ENCODE peak calls at places on chromosome 6, in four cellular contexts. One of them, this sample, is unnamed.

GRCh38 chr6:100595456-100595855 is 130.7 kb upstream of the SIM1 start:
- DNase-seq in astrocyte of the cerebellum: no peak
- DNase-seq in effector memory CD4-positive, alpha-beta T cell: no peak
- DNase-seq in heart right ventricle: no peak
- DNase-seq in this sample: no peak

GRCh38 chr6:131383421-131384411 is 189.3 kb upstream of the ARG1 start:
- DNase-seq in astrocyte of the cerebellum: no peak
- DNase-seq in effector memory CD4-positive, alpha-beta T cell: no peak
- DNase-seq in heart right ventricle: no peak
- DNase-seq in this sample: no peak

GRCh38 chr6:158999154-158999668 is 791 bp downstream of the RSPH3 start:
- DNase-seq in astrocyte of the cerebellum: no peak
- DNase-seq in effector memory CD4-positive, alpha-beta T cell: no peak
- DNase-seq in heart right ventricle: no peak
- DNase-seq in this sample: no peak

GRCh38 chr6:127869183-127869582 is 31.7 kb downstream of the THEMIS start:
- DNase-seq in astrocyte of the cerebellum: no peak
- DNase-seq in effector memory CD4-positive, alpha-beta T cell: no peak
- DNase-seq in heart right ventricle: no peak
- DNase-seq in this sample: no peak

GRCh38 chr6:169292340-169293124 is 38.9 kb upstream of the THBS2 start:
- DNase-seq in astrocyte of the cerebellum: peak
- DNase-seq in effector memory CD4-positive, alpha-beta T cell: no peak
- DNase-seq in heart right ventricle: no peak
- DNase-seq in this sample: peak

GRCh38 chr6:95576218-95576617 is 1.1 kb upstream of the MANEA start:
- DNase-seq in astrocyte of the cerebellum: no peak
- DNase-seq in effector memory CD4-positive, alpha-beta T cell: no peak
- DNase-seq in heart right ventricle: no peak
- DNase-seq in this sample: no peak

GRCh38 chr6:161313940-161314509 is 40.2 kb upstream of the AGPAT4 start:
- DNase-seq in astrocyte of the cerebellum: no peak
- DNase-seq in effector memory CD4-positive, alpha-beta T cell: no peak
- DNase-seq in heart right ventricle: no peak
- DNase-seq in this sample: no peak

GRCh38 chr6:4470698-4471210 is 305.4 kb upstream of the CDYL start:
- DNase-seq in astrocyte of the cerebellum: no peak
- DNase-seq in effector memory CD4-positive, alpha-beta T cell: no peak
- DNase-seq in heart right ventricle: no peak
- DNase-seq in this sample: no peak

GRCh38 chr6:107132330-107132954 is 17.1 kb upstream of the BEND3 start:
- DNase-seq in astrocyte of the cerebellum: no peak
- DNase-seq in effector memory CD4-positive, alpha-beta T cell: no peak
- DNase-seq in heart right ventricle: no peak
- DNase-seq in this sample: peak

GRCh38 chr6:108760158-108761050 is 87.8 kb upstream of the ARMC2 start:
- DNase-seq in astrocyte of the cerebellum: peak
- DNase-seq in effector memory CD4-positive, alpha-beta T cell: no peak
- DNase-seq in heart right ventricle: peak
- DNase-seq in this sample: no peak

GRCh38 chr6:98633886-98634285 is 200.5 kb upstream of the POU3F2 start:
- DNase-seq in astrocyte of the cerebellum: no peak
- DNase-seq in effector memory CD4-positive, alpha-beta T cell: no peak
- DNase-seq in heart right ventricle: no peak
- DNase-seq in this sample: no peak

GRCh38 chr6:127031511-127031910 is 87.0 kb upstream of the RSPO3 start:
- DNase-seq in astrocyte of the cerebellum: no peak
- DNase-seq in effector memory CD4-positive, alpha-beta T cell: no peak
- DNase-seq in heart right ventricle: no peak
- DNase-seq in this sample: no peak

GRCh38 chr6:36852481-36853147 is 13.4 kb upstream of the CPNE5 start:
- DNase-seq in astrocyte of the cerebellum: no peak
- DNase-seq in effector memory CD4-positive, alpha-beta T cell: no peak
- DNase-seq in heart right ventricle: no peak
- DNase-seq in this sample: no peak

GRCh38 chr6:5478380-5478779 is 217.1 kb downstream of the FARS2 start:
- DNase-seq in astrocyte of the cerebellum: no peak
- DNase-seq in effector memory CD4-positive, alpha-beta T cell: no peak
- DNase-seq in heart right ventricle: no peak
- DNase-seq in this sample: no peak

GRCh38 chr6:108589244-108589730 is 28.6 kb downstream of the FOXO3 start:
- DNase-seq in astrocyte of the cerebellum: no peak
- DNase-seq in effector memory CD4-positive, alpha-beta T cell: no peak
- DNase-seq in heart right ventricle: peak
- DNase-seq in this sample: peak

GRCh38 chr6:148027201-148027600 is 315.4 kb upstream of the SASH1 start:
- DNase-seq in astrocyte of the cerebellum: no peak
- DNase-seq in effector memory CD4-positive, alpha-beta T cell: no peak
- DNase-seq in heart right ventricle: no peak
- DNase-seq in this sample: no peak

GRCh38 chr6:87660226-87660886 is 41.7 kb downstream of the AKIRIN2 start:
- DNase-seq in astrocyte of the cerebellum: no peak
- DNase-seq in effector memory CD4-positive, alpha-beta T cell: no peak
- DNase-seq in heart right ventricle: no peak
- DNase-seq in this sample: no peak

GRCh38 chr6:14616611-14617010 is 499.0 kb downstream of the CD83 start:
- DNase-seq in astrocyte of the cerebellum: no peak
- DNase-seq in effector memory CD4-positive, alpha-beta T cell: no peak
- DNase-seq in heart right ventricle: no peak
- DNase-seq in this sample: no peak

GRCh38 chr6:48117246-48117645 is 6.2 kb upstream of the PTCHD4 start:
- DNase-seq in astrocyte of the cerebellum: no peak
- DNase-seq in effector memory CD4-positive, alpha-beta T cell: no peak
- DNase-seq in heart right ventricle: no peak
- DNase-seq in this sample: no peak

GRCh38 chr6:111417946-111418345 is 65.1 kb downstream of the REV3L start:
- DNase-seq in astrocyte of the cerebellum: no peak
- DNase-seq in effector memory CD4-positive, alpha-beta T cell: no peak
- DNase-seq in heart right ventricle: no peak
- DNase-seq in this sample: no peak

GRCh38 chr6:45703041-45703739 is 312.5 kb downstream of the CLIC5 start:
- DNase-seq in astrocyte of the cerebellum: no peak
- DNase-seq in effector memory CD4-positive, alpha-beta T cell: no peak
- DNase-seq in heart right ventricle: no peak
- DNase-seq in this sample: no peak

GRCh38 chr6:39043776-39044175 is 4.8 kb upstream of the GLP1R start:
- DNase-seq in astrocyte of the cerebellum: no peak
- DNase-seq in effector memory CD4-positive, alpha-beta T cell: no peak
- DNase-seq in heart right ventricle: no peak
- DNase-seq in this sample: no peak